ENCODE peak calls at places on chromosomes 12 and 14, in six cellular contexts. One of them, this sample, is unnamed.

GRCh38 chr14:92988786-92989755 is 66.1 kb downstream of the CHGA start:
- DNase-seq in IMR-90: no peak
- DNase-seq in SK-N-SH: no peak
- DNase-seq in GM23248: no peak
- DNase-seq in fibroblast of lung: no peak
- DNase-seq in HepG2: no peak
- DNase-seq in this sample: no peak

GRCh38 chr12:39378346-39378745 is 64.6 kb downstream of the KIF21A start:
- DNase-seq in IMR-90: no peak
- DNase-seq in SK-N-SH: no peak
- DNase-seq in GM23248: no peak
- DNase-seq in fibroblast of lung: no peak
- DNase-seq in HepG2: no peak
- DNase-seq in this sample: no peak

GRCh38 chr12:17992002-17992656 is 97.9 kb downstream of the RERGL start:
- DNase-seq in IMR-90: peak; percentile 7
- DNase-seq in SK-N-SH: peak; percentile 20
- DNase-seq in GM23248: peak; percentile 59
- DNase-seq in fibroblast of lung: peak; percentile 27
- DNase-seq in HepG2: peak; percentile 3
- DNase-seq in this sample: peak; percentile 82

GRCh38 chr14:52111583-52111982 is 42.7 kb upstream of the NID2 start:
- DNase-seq in IMR-90: peak; percentile 87
- DNase-seq in SK-N-SH: no peak
- DNase-seq in GM23248: peak; percentile 80
- DNase-seq in fibroblast of lung: peak; percentile 89
- DNase-seq in HepG2: no peak
- DNase-seq in this sample: no peak

GRCh38 chr12:55974308-55974724 is 438 bp downstream of the RAB5B start:
- DNase-seq in IMR-90: peak; percentile 45
- DNase-seq in SK-N-SH: peak; percentile 65
- DNase-seq in GM23248: peak; percentile 73
- DNase-seq in fibroblast of lung: peak; percentile 45
- DNase-seq in HepG2: peak; percentile 31
- DNase-seq in this sample: peak; percentile 81

GRCh38 chr12:28933176-28933575 is 215.9 kb upstream of the FAR2 start:
- DNase-seq in IMR-90: no peak
- DNase-seq in SK-N-SH: no peak
- DNase-seq in GM23248: no peak
- DNase-seq in fibroblast of lung: no peak
- DNase-seq in HepG2: no peak
- DNase-seq in this sample: no peak

GRCh38 chr12:96383991-96384390 is 16.2 kb downstream of the CDK17 start:
- DNase-seq in IMR-90: no peak
- DNase-seq in SK-N-SH: no peak
- DNase-seq in GM23248: peak; percentile 65
- DNase-seq in fibroblast of lung: no peak
- DNase-seq in HepG2: no peak
- DNase-seq in this sample: no peak

GRCh38 chr14:104805941-104806624 is 5.2 kb downstream of the ZBTB42 start:
- DNase-seq in IMR-90: no peak
- DNase-seq in SK-N-SH: peak; percentile 28
- DNase-seq in GM23248: no peak
- DNase-seq in fibroblast of lung: no peak
- DNase-seq in HepG2: no peak
- DNase-seq in this sample: peak; percentile 60

GRCh38 chr14:28059254-28059653 is 707.3 kb upstream of the FOXG1 start:
- DNase-seq in IMR-90: no peak
- DNase-seq in SK-N-SH: no peak
- DNase-seq in GM23248: no peak
- DNase-seq in fibroblast of lung: no peak
- DNase-seq in HepG2: no peak
- DNase-seq in this sample: no peak

GRCh38 chr12:5083955-5084849 is 40.5 kb downstream of the KCNA5 start:
- DNase-seq in IMR-90: peak; percentile 71
- DNase-seq in SK-N-SH: peak; percentile 66
- DNase-seq in GM23248: peak; percentile 67
- DNase-seq in fibroblast of lung: peak; percentile 75
- DNase-seq in HepG2: peak; percentile 24
- DNase-seq in this sample: peak; percentile 81

GRCh38 chr14:57179273-57179672 is 89.4 kb downstream of the EXOC5 start:
- DNase-seq in IMR-90: no peak
- DNase-seq in SK-N-SH: no peak
- DNase-seq in GM23248: no peak
- DNase-seq in fibroblast of lung: no peak
- DNase-seq in HepG2: no peak
- DNase-seq in this sample: no peak

GRCh38 chr12:113314121-113314529 is 20.8 kb downstream of the SLC8B1 start:
- DNase-seq in IMR-90: peak; percentile 38
- DNase-seq in SK-N-SH: no peak
- DNase-seq in GM23248: peak; percentile 16
- DNase-seq in fibroblast of lung: no peak
- DNase-seq in HepG2: no peak
- DNase-seq in this sample: no peak

GRCh38 chr12:49874142-49874897 is 29.4 kb downstream of the FAIM2 start:
- DNase-seq in IMR-90: peak; percentile 21
- DNase-seq in SK-N-SH: no peak
- DNase-seq in GM23248: peak; percentile 25
- DNase-seq in fibroblast of lung: peak; percentile 34
- DNase-seq in HepG2: no peak
- DNase-seq in this sample: no peak

GRCh38 chr14:97697772-97698171 is 900.6 kb downstream of the VRK1 start:
- DNase-seq in IMR-90: no peak
- DNase-seq in SK-N-SH: no peak
- DNase-seq in GM23248: no peak
- DNase-seq in fibroblast of lung: no peak
- DNase-seq in HepG2: no peak
- DNase-seq in this sample: no peak

GRCh38 chr14:34692348-34692747 is 22.0 kb downstream of the CFL2 start:
- DNase-seq in IMR-90: no peak
- DNase-seq in SK-N-SH: no peak
- DNase-seq in GM23248: peak; percentile 47
- DNase-seq in fibroblast of lung: peak; percentile 17
- DNase-seq in HepG2: no peak
- DNase-seq in this sample: no peak

GRCh38 chr14:34691173-34691572 is 23.2 kb downstream of the CFL2 start:
- DNase-seq in IMR-90: no peak
- DNase-seq in SK-N-SH: no peak
- DNase-seq in GM23248: no peak
- DNase-seq in fibroblast of lung: no peak
- DNase-seq in HepG2: no peak
- DNase-seq in this sample: no peak

GRCh38 chr14:34693228-34693939 is 21.0 kb downstream of the CFL2 start:
- DNase-seq in IMR-90: no peak
- DNase-seq in SK-N-SH: no peak
- DNase-seq in GM23248: peak; percentile 42
- DNase-seq in fibroblast of lung: no peak
- DNase-seq in HepG2: peak; percentile 45
- DNase-seq in this sample: peak; percentile 61

GRCh38 chr14:34688470-34689206 is 25.8 kb downstream of the CFL2 start:
- DNase-seq in IMR-90: no peak
- DNase-seq in SK-N-SH: no peak
- DNase-seq in GM23248: no peak
- DNase-seq in fibroblast of lung: no peak
- DNase-seq in HepG2: no peak
- DNase-seq in this sample: no peak

DNA sequence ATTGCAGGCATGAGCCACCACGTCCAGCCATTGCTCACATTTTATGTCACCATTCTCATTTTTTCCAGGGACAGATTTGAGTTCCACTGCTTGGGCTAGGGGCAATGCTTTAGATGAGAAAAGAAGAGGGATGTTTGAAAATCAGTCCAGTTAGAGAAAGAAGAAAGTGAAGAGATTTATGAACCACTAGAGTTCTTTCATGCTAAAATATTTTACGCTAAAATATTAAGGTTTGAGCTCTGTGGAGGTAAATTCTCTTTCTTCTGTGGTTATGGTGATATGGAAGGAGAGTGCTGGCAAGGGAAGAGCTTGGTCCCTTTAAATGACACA is 21.5 kb downstream of the CFL2 start:
- DNase-seq in IMR-90: no peak
- DNase-seq in SK-N-SH: no peak
- DNase-seq in GM23248: no peak
- DNase-seq in fibroblast of lung: no peak
- DNase-seq in HepG2: no peak
- DNase-seq in this sample: no peak
- H2AFZ ChIP-seq in IMR-90: peak overlapping the region; percentile 85
- H2AFZ ChIP-seq in SK-N-SH: no peak overlapping the region
- H2AFZ ChIP-seq in GM23248: peak overlapping the region; percentile 93
- H2AFZ ChIP-seq in fibroblast of lung: peak overlapping the region; percentile 2
- H2AFZ ChIP-seq in HepG2: peak overlapping the region; percentile 87
- H2AFZ ChIP-seq in this sample: no peak overlapping the region

GRCh38 chr12:75170786-75171185 is 38.9 kb downstream of the KCNC2 start:
- DNase-seq in IMR-90: no peak
- DNase-seq in SK-N-SH: no peak
- DNase-seq in GM23248: no peak
- DNase-seq in fibroblast of lung: no peak
- DNase-seq in HepG2: no peak
- DNase-seq in this sample: no peak
- H3K9ac ChIP-seq in IMR-90: no peak overlapping the region
- H3K9ac ChIP-seq in SK-N-SH: no peak overlapping the region
- H3K9ac ChIP-seq in GM23248: no peak overlapping the region
- H3K9ac ChIP-seq in fibroblast of lung: no peak overlapping the region
- H3K9ac ChIP-seq in HepG2: no peak overlapping the region
- H3K9ac ChIP-seq in this sample: no peak overlapping the region

GRCh38 chr14:68521952-68522509 is 270.8 kb downstream of the ZFP36L1 start:
- DNase-seq in IMR-90: no peak
- DNase-seq in SK-N-SH: no peak
- DNase-seq in GM23248: no peak
- DNase-seq in fibroblast of lung: no peak
- DNase-seq in HepG2: no peak
- DNase-seq in this sample: no peak
- H2AFZ ChIP-seq in IMR-90: peak overlapping the region; percentile 14
- H2AFZ ChIP-seq in SK-N-SH: no peak overlapping the region
- H2AFZ ChIP-seq in GM23248: peak overlapping the region; percentile 28
- H2AFZ ChIP-seq in fibroblast of lung: peak overlapping the region; percentile 55
- H2AFZ ChIP-seq in HepG2: no peak overlapping the region
- H2AFZ ChIP-seq in this sample: no peak overlapping the region

GRCh38 chr12:108424026-108424425 is 84.9 kb upstream of the CMKLR1 start:
- DNase-seq in IMR-90: no peak
- DNase-seq in SK-N-SH: no peak
- DNase-seq in GM23248: no peak
- DNase-seq in fibroblast of lung: no peak
- DNase-seq in HepG2: no peak
- DNase-seq in this sample: no peak

GRCh38 chr12:108419949-108420348 is 80.8 kb upstream of the CMKLR1 start:
- DNase-seq in IMR-90: no peak
- DNase-seq in SK-N-SH: no peak
- DNase-seq in GM23248: no peak
- DNase-seq in fibroblast of lung: no peak
- DNase-seq in HepG2: no peak
- DNase-seq in this sample: no peak

GRCh38 chr12:108425238-108425795 is 86.2 kb upstream of the CMKLR1 start:
- DNase-seq in IMR-90: no peak
- DNase-seq in SK-N-SH: no peak
- DNase-seq in GM23248: peak; percentile 42
- DNase-seq in fibroblast of lung: no peak
- DNase-seq in HepG2: no peak
- DNase-seq in this sample: no peak

GRCh38 chr12:108424816-108425215 is 85.7 kb upstream of the CMKLR1 start:
- DNase-seq in IMR-90: no peak
- DNase-seq in SK-N-SH: no peak
- DNase-seq in GM23248: peak; percentile 17
- DNase-seq in fibroblast of lung: no peak
- DNase-seq in HepG2: no peak
- DNase-seq in this sample: no peak

GRCh38 chr12:108423486-108423885 is 84.4 kb upstream of the CMKLR1 start:
- DNase-seq in IMR-90: no peak
- DNase-seq in SK-N-SH: no peak
- DNase-seq in GM23248: no peak
- DNase-seq in fibroblast of lung: no peak
- DNase-seq in HepG2: no peak
- DNase-seq in this sample: peak; percentile 11
- H3K9ac ChIP-seq in IMR-90: no peak overlapping the region
- H3K9ac ChIP-seq in SK-N-SH: no peak overlapping the region
- H3K9ac ChIP-seq in GM23248: no peak overlapping the region
- H3K9ac ChIP-seq in fibroblast of lung: no peak overlapping the region
- H3K9ac ChIP-seq in HepG2: no peak overlapping the region
- H3K9ac ChIP-seq in this sample: no peak overlapping the region

DNA sequence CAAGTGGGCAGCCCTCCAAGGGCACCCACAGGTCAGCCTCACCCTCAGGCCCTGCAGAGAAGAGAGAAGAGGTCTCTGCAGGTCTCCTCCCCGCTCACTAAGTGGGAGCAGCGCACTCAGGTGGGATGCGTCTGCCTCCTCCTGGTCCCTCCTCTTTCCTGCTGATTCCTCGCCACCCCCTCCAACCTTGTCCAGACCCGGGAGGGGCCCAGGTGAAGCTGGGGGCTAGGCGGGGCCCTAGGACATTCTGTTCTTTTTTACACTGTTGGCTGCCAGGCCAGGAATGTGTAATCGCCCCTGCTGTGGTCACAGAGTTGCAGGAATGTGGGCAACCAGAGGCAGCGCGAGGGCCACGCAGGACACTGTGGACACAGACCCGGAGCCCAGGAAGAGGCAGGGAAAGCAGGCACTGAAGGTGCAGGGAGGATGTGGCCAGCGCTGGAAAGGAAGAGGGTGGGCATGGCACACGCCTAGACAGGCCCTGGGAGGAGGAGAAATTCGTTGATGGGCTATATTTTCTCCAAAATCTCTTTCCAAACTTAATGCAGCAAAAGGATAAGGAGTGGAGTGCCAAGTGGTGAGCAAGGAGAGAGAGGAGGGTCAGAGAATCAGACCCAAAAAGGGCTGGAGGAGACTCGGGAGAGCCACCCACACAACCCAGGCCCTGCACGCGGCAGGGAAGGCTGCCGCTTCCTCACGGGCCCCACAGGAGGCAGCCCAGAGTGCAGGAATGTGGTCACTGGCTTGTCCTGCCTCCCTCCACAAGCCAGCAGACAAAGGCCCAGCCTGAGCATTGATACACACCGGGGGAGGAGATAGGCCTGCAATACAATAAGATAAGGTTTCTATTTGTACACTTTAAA is 947 bp upstream of the SCNN1A start:
- DNase-seq in IMR-90: peak; percentile 64
- DNase-seq in SK-N-SH: peak; percentile 55
- DNase-seq in GM23248: peak; percentile 85
- DNase-seq in fibroblast of lung: peak; percentile 74
- DNase-seq in HepG2: peak; percentile 64
- DNase-seq in this sample: no peak
- H2AFZ ChIP-seq in IMR-90: peak overlapping the region; percentile 69
- H2AFZ ChIP-seq in SK-N-SH: peak overlapping the region; percentile 58
- H2AFZ ChIP-seq in GM23248: peak overlapping the region; percentile 80
- H2AFZ ChIP-seq in fibroblast of lung: peak overlapping the region; percentile 59
- H2AFZ ChIP-seq in HepG2: no peak overlapping the region
- H2AFZ ChIP-seq in this sample: no peak overlapping the region